ENCODE peak calls at places on chromosomes 11 and 22, in five cellular contexts. R is foreskin keratinocyte, U is breast epithelium, H is colonic mucosa, N is heart left ventricle. P is an unnamed sample.
A peak's percentile ranks its signal among the peaks of the same experiment; 100 is the strongest.

GRCh38 chr22:29201722-29202230 is 3.9 kb upstream of the EMID1 start:
- DNase-seq in R (no peak), U (no peak), H (no peak), N (no peak), P (no peak)

GRCh38 chr11:75326439-75326810 is 25.0 kb downstream of the ARRB1 start:
- DNase-seq in R (no peak), U (no peak), H (no peak), N (no peak), P (no peak)

GRCh38 chr11:96143016-96143670 is 199.9 kb downstream of the MAML2 start:
- DNase-seq in R (no peak), U (no peak), H (no peak), N (no peak), P (no peak)

GRCh38 chr11:75408852-75409219 is 9.5 kb downstream of the RPS3 start:
- DNase-seq in R (no peak), U (no peak), H (no peak), N (no peak), P (no peak)

GRCh38 chr22:50481440-50482106 is at the start of gene ADM2:
- DNase-seq in R (no peak), U (no peak), H (peak; percentile 67), N (no peak), P (no peak)

GRCh38 chr11:77039491-77040400 is 5.5 kb downstream of the B3GNT6 start:
- DNase-seq in R (no peak), U (no peak), H (peak; percentile 73), N (peak; percentile 31), P (no peak)

GRCh38 chr11:2260491-2261364 is 9.7 kb downstream of the ASCL2 start:
- DNase-seq in R (no peak), U (no peak), H (peak; percentile 14), N (no peak), P (peak; percentile 54)

GRCh38 chr22:40397436-40397835 is 27.0 kb downstream of the SGSM3 start:
- DNase-seq in R (no peak), U (no peak), H (no peak), N (no peak), P (no peak)

GRCh38 chr11:47587039-47587675 is 679 bp downstream of the FAM180B start:
- DNase-seq in R (no peak), U (no peak), H (no peak), N (no peak), P (peak; percentile 55)
- H3K27ac ChIP-seq in R (no peak overlapping the region), U (no peak overlapping the region), H (no peak overlapping the region), N (peak overlapping the region; percentile 60), P (no peak overlapping the region)

GRCh38 chr11:45079075-45079444 is 67.4 kb upstream of the PRDM11 start:
- DNase-seq in R (no peak), U (no peak), H (no peak), N (no peak), P (no peak)
- H3K27me3 ChIP-seq in R (no peaks in the 10 kb centered on the region), U (no peaks in the 10 kb centered on the region), H (no peaks in the 10 kb centered on the region), N (no peaks in the 10 kb centered on the region), P (peaks cover 29% of the 10 kb centered on the region)

DNA sequence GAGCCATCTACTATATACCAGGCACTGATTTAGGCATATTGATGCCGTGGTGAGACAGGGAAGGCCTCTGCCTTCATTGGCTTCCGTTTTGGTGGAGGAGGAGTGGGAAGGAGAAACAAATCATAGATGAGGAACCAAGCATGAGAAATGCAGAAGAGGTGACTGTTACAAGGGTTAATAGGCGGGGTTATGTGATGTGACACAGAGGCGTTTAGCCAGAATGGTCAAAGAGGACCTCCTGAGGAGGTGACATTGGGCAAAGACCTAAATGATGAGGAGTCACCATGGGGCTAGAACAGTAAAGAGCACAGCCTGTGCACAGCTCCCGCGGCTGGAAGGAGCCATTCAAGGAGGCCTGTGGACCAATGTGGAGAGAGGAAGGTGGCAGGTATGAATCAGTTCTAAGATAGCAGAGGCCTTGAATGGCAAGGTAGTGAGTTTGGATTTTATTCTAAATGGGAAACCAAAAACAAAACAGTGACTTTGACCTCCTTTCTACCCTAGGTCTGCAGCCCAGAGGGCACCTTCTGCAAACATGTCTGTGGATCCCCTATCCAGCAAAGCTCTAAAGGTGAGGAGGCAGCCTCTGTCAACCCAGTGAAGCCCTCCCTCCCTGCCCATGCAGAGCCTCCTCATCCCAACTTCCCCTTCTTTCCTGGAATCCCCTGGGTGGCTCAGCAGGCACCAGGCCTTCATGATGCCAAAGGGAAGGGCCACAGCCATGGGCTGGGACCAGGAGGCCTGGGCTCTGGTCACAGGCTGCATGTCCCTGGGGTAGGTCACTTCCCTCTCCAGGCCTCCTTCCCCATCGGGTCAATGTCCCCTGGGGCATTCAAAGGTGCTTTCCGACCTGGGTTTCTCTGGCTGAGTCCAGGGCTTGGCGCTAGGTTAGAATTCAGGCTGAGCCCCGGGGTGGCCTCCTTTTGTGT is 11.8 kb downstream of the MAFF start:
- DNase-seq in R (no peak), U (no peak), H (no peak), N (no peak), P (no peak)
- H3K27ac ChIP-seq in R (no peak overlapping the region), U (peak overlapping the region; percentile 77), H (no peak overlapping the region), N (no peak overlapping the region), P (peak overlapping the region; percentile 64)

DNA sequence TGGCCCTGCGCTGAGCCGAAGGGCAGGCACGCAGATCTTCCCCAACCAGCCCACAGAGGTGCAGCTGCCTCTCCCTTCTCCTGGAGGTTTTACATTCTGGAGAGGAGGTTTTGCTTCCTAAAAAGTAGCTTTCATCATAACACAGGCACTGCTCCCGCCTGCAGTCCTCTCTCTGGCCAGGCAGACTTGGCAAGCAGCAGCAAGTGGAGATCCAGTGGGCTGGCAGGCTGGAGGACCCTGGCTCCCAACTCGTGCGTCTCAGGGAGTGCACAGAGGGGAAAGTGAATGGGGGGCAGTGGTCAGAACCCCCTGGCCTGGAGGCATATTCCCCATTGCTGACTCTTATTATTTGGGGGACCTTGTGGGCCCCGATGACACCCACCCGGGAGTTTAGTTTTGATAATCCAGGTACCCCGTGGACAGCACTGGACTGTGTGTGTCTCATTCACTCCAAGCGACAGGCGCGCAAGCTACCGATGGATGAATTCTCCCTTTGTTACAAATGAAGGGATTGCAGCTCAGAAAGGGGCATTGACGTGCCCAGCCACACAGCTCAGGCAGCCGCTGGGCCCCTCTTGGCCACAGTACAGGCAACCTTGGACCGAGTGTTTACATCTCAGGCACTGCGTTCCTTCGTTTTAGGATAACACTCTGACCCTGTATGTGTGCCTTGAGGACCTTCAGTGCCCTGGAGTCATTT is 1223.9 kb downstream of the BRD1 start:
- DNase-seq in R (no peak), U (no peak), H (no peak), N (no peak), P (no peak)
- H3K27me3 ChIP-seq in R (no peaks in the 10 kb centered on the region), U (no peaks in the 10 kb centered on the region), H (no peaks in the 10 kb centered on the region), N (no peaks in the 10 kb centered on the region), P (no peaks in the 10 kb centered on the region)